ENCODE peak calls at places on chromosomes 11 and 22, in eight cellular contexts. One of them, this sample, is unnamed. For H3K4me1 and H3K27me3, the result is how much of the 10 kb centered on the place peaks cover.

GRCh38 chr11:117345039-117345438 is 17.4 kb downstream of the CEP164 start:
- DNase-seq in naive thymus-derived CD4-positive, alpha-beta T cell: no peak
- DNase-seq in H1: no peak
- DNase-seq in cardiac muscle cell: no peak
- DNase-seq in HCT116: no peak
- DNase-seq in left lung: no peak
- DNase-seq in Peyer's patch: no peak
- DNase-seq in CD8-positive, alpha-beta memory T cell: no peak
- DNase-seq in this sample: peak

GRCh38 chr11:57885298-57886035 is 123.9 kb downstream of the CTNND1 start:
- DNase-seq in left lung: no peak
- DNase-seq in cardiac muscle cell: peak
- DNase-seq in HCT116: no peak
- DNase-seq in CD8-positive, alpha-beta memory T cell: no peak
- DNase-seq in H1: peak
- DNase-seq in naive thymus-derived CD4-positive, alpha-beta T cell: no peak
- DNase-seq in Peyer's patch: no peak
- DNase-seq in this sample: peak

GRCh38 chr11:125426818-125427528 is 69.1 kb downstream of the FEZ1 start:
- DNase-seq in H1: no peak
- DNase-seq in naive thymus-derived CD4-positive, alpha-beta T cell: no peak
- DNase-seq in HCT116: no peak
- DNase-seq in Peyer's patch: no peak
- DNase-seq in CD8-positive, alpha-beta memory T cell: no peak
- DNase-seq in left lung: no peak
- DNase-seq in cardiac muscle cell: no peak
- DNase-seq in this sample: no peak

GRCh38 chr11:95985174-95985808 is 61.4 kb upstream of the MTMR2 start:
- DNase-seq in CD8-positive, alpha-beta memory T cell: no peak
- DNase-seq in naive thymus-derived CD4-positive, alpha-beta T cell: no peak
- DNase-seq in cardiac muscle cell: no peak
- DNase-seq in H1: no peak
- DNase-seq in left lung: no peak
- DNase-seq in Peyer's patch: no peak
- DNase-seq in HCT116: no peak
- DNase-seq in this sample: no peak

GRCh38 chr11:16881074-16881709 is 133.0 kb downstream of the PLEKHA7 start:
- DNase-seq in HCT116: no peak
- DNase-seq in left lung: no peak
- DNase-seq in H1: no peak
- DNase-seq in Peyer's patch: no peak
- DNase-seq in CD8-positive, alpha-beta memory T cell: no peak
- DNase-seq in naive thymus-derived CD4-positive, alpha-beta T cell: no peak
- DNase-seq in cardiac muscle cell: peak
- DNase-seq in this sample: no peak

GRCh38 chr22:50304528-50305392 is 2.7 kb downstream of the PLXNB2 start:
- DNase-seq in HCT116: no peak
- DNase-seq in Peyer's patch: no peak
- DNase-seq in cardiac muscle cell: no peak
- DNase-seq in left lung: no peak
- DNase-seq in CD8-positive, alpha-beta memory T cell: no peak
- DNase-seq in naive thymus-derived CD4-positive, alpha-beta T cell: no peak
- DNase-seq in H1: no peak
- DNase-seq in this sample: peak

GRCh38 chr22:44698531-44699421 is 3.2 kb upstream of the PRR5 start:
- DNase-seq in HCT116: no peak
- DNase-seq in left lung: peak
- DNase-seq in naive thymus-derived CD4-positive, alpha-beta T cell: no peak
- DNase-seq in cardiac muscle cell: peak
- DNase-seq in H1: peak
- DNase-seq in Peyer's patch: no peak
- DNase-seq in CD8-positive, alpha-beta memory T cell: no peak
- DNase-seq in this sample: no peak

GRCh38 chr22:36163497-36163896 is 2.9 kb upstream of the APOL3 start:
- DNase-seq in naive thymus-derived CD4-positive, alpha-beta T cell: no peak
- DNase-seq in Peyer's patch: no peak
- DNase-seq in HCT116: no peak
- DNase-seq in H1: no peak
- DNase-seq in cardiac muscle cell: no peak
- DNase-seq in left lung: no peak
- DNase-seq in CD8-positive, alpha-beta memory T cell: no peak
- DNase-seq in this sample: no peak

GRCh38 chr11:90908074-90908473 is 685.2 kb upstream of the CHORDC1 start:
- DNase-seq in HCT116: no peak
- DNase-seq in left lung: no peak
- DNase-seq in Peyer's patch: no peak
- DNase-seq in naive thymus-derived CD4-positive, alpha-beta T cell: no peak
- DNase-seq in CD8-positive, alpha-beta memory T cell: no peak
- DNase-seq in cardiac muscle cell: no peak
- DNase-seq in H1: no peak
- DNase-seq in this sample: no peak

GRCh38 chr11:117300773-117301172 is 9.6 kb downstream of the BACE1-AS start:
- DNase-seq in naive thymus-derived CD4-positive, alpha-beta T cell: no peak
- DNase-seq in left lung: no peak
- DNase-seq in Peyer's patch: no peak
- DNase-seq in cardiac muscle cell: no peak
- DNase-seq in HCT116: no peak
- DNase-seq in CD8-positive, alpha-beta memory T cell: no peak
- DNase-seq in H1: no peak
- DNase-seq in this sample: no peak

GRCh38 chr11:45518853-45519545 is 146.4 kb downstream of the CHST1 start:
- DNase-seq in naive thymus-derived CD4-positive, alpha-beta T cell: no peak
- DNase-seq in Peyer's patch: no peak
- DNase-seq in HCT116: no peak
- DNase-seq in cardiac muscle cell: no peak
- DNase-seq in H1: no peak
- DNase-seq in CD8-positive, alpha-beta memory T cell: no peak
- DNase-seq in left lung: no peak
- DNase-seq in this sample: no peak

GRCh38 chr11:100545970-100546369 is 141.1 kb upstream of the ARHGAP42 start:
- DNase-seq in cardiac muscle cell: no peak
- DNase-seq in naive thymus-derived CD4-positive, alpha-beta T cell: no peak
- DNase-seq in H1: no peak
- DNase-seq in HCT116: no peak
- DNase-seq in Peyer's patch: no peak
- DNase-seq in CD8-positive, alpha-beta memory T cell: no peak
- DNase-seq in left lung: no peak
- DNase-seq in this sample: no peak

GRCh38 chr22:29270475-29271271 is 2.6 kb downstream of the EWSR1 start:
- DNase-seq in cardiac muscle cell: no peak
- DNase-seq in Peyer's patch: no peak
- DNase-seq in naive thymus-derived CD4-positive, alpha-beta T cell: no peak
- DNase-seq in HCT116: no peak
- DNase-seq in H1: no peak
- DNase-seq in left lung: no peak
- DNase-seq in CD8-positive, alpha-beta memory T cell: no peak
- DNase-seq in this sample: no peak

GRCh38 chr11:88281317-88281712 is 56.2 kb downstream of the CTSC start:
- DNase-seq in naive thymus-derived CD4-positive, alpha-beta T cell: no peak
- DNase-seq in Peyer's patch: no peak
- DNase-seq in cardiac muscle cell: no peak
- DNase-seq in CD8-positive, alpha-beta memory T cell: no peak
- DNase-seq in H1: no peak
- DNase-seq in HCT116: no peak
- DNase-seq in left lung: no peak
- DNase-seq in this sample: peak

GRCh38 chr11:36210529-36210928 is 78.7 kb downstream of the COMMD9 start:
- DNase-seq in Peyer's patch: no peak
- DNase-seq in H1: no peak
- DNase-seq in naive thymus-derived CD4-positive, alpha-beta T cell: no peak
- DNase-seq in HCT116: no peak
- DNase-seq in left lung: no peak
- DNase-seq in CD8-positive, alpha-beta memory T cell: no peak
- DNase-seq in cardiac muscle cell: no peak
- DNase-seq in this sample: peak

GRCh38 chr11:107710301-107710700 is 1.6 kb downstream of the SLN start:
- DNase-seq in left lung: no peak
- DNase-seq in H1: no peak
- DNase-seq in naive thymus-derived CD4-positive, alpha-beta T cell: no peak
- DNase-seq in HCT116: no peak
- DNase-seq in cardiac muscle cell: no peak
- DNase-seq in CD8-positive, alpha-beta memory T cell: no peak
- DNase-seq in Peyer's patch: no peak
- DNase-seq in this sample: no peak

GRCh38 chr11:58616594-58616993 is 5.9 kb upstream of the CNTF start:
- DNase-seq in naive thymus-derived CD4-positive, alpha-beta T cell: no peak
- DNase-seq in CD8-positive, alpha-beta memory T cell: no peak
- DNase-seq in Peyer's patch: no peak
- DNase-seq in H1: no peak
- DNase-seq in left lung: no peak
- DNase-seq in cardiac muscle cell: no peak
- DNase-seq in HCT116: no peak
- DNase-seq in this sample: peak

GRCh38 chr11:1780700-1781592 is 17.2 kb upstream of the CTSD start:
- DNase-seq in CD8-positive, alpha-beta memory T cell: no peak
- DNase-seq in cardiac muscle cell: no peak
- DNase-seq in left lung: peak
- DNase-seq in Peyer's patch: peak
- DNase-seq in H1: no peak
- DNase-seq in naive thymus-derived CD4-positive, alpha-beta T cell: no peak
- DNase-seq in HCT116: no peak
- DNase-seq in this sample: no peak

GRCh38 chr11:19460718-19461405 is 220.1 kb upstream of the E2F8 start:
- DNase-seq in H1: no peak
- DNase-seq in Peyer's patch: no peak
- DNase-seq in naive thymus-derived CD4-positive, alpha-beta T cell: no peak
- DNase-seq in left lung: no peak
- DNase-seq in HCT116: no peak
- DNase-seq in cardiac muscle cell: no peak
- DNase-seq in CD8-positive, alpha-beta memory T cell: no peak
- DNase-seq in this sample: no peak

GRCh38 chr11:77636738-77637344 is 753 bp downstream of the CLNS1A start:
- DNase-seq in H1: no peak
- DNase-seq in cardiac muscle cell: peak
- DNase-seq in left lung: no peak
- DNase-seq in Peyer's patch: no peak
- DNase-seq in HCT116: no peak
- DNase-seq in CD8-positive, alpha-beta memory T cell: no peak
- DNase-seq in naive thymus-derived CD4-positive, alpha-beta T cell: no peak
- DNase-seq in this sample: no peak

GRCh38 chr11:64764753-64765152 is 5.0 kb upstream of the PYGM start:
- DNase-seq in Peyer's patch: no peak
- DNase-seq in left lung: no peak
- DNase-seq in naive thymus-derived CD4-positive, alpha-beta T cell: no peak
- DNase-seq in cardiac muscle cell: no peak
- DNase-seq in HCT116: no peak
- DNase-seq in H1: no peak
- DNase-seq in CD8-positive, alpha-beta memory T cell: no peak
- DNase-seq in this sample: no peak
- H3K27ac ChIP-seq in Peyer's patch: peak
- H3K27ac ChIP-seq in left lung: no peak
- H3K27ac ChIP-seq in naive thymus-derived CD4-positive, alpha-beta T cell: peak
- H3K27ac ChIP-seq in cardiac muscle cell: peak
- H3K27ac ChIP-seq in HCT116: no peak
- H3K27ac ChIP-seq in H1: no peak
- H3K27ac ChIP-seq in CD8-positive, alpha-beta memory T cell: no peak
- H3K27ac ChIP-seq in this sample: no peak

GRCh38 chr11:122189259-122189658 is 73.2 kb upstream of the BLID start:
- DNase-seq in HCT116: peak
- DNase-seq in Peyer's patch: no peak
- DNase-seq in H1: no peak
- DNase-seq in left lung: no peak
- DNase-seq in cardiac muscle cell: no peak
- DNase-seq in CD8-positive, alpha-beta memory T cell: no peak
- DNase-seq in naive thymus-derived CD4-positive, alpha-beta T cell: no peak
- DNase-seq in this sample: peak
- H3K4me1 ChIP-seq in HCT116: half or more
- H3K4me1 ChIP-seq in Peyer's patch: under half
- H3K4me1 ChIP-seq in H1: under half
- H3K4me1 ChIP-seq in left lung: under half
- H3K4me1 ChIP-seq in cardiac muscle cell: under half
- H3K4me1 ChIP-seq in CD8-positive, alpha-beta memory T cell: under half
- H3K4me1 ChIP-seq in naive thymus-derived CD4-positive, alpha-beta T cell: under half
- H3K4me1 ChIP-seq in this sample: under half

DNA sequence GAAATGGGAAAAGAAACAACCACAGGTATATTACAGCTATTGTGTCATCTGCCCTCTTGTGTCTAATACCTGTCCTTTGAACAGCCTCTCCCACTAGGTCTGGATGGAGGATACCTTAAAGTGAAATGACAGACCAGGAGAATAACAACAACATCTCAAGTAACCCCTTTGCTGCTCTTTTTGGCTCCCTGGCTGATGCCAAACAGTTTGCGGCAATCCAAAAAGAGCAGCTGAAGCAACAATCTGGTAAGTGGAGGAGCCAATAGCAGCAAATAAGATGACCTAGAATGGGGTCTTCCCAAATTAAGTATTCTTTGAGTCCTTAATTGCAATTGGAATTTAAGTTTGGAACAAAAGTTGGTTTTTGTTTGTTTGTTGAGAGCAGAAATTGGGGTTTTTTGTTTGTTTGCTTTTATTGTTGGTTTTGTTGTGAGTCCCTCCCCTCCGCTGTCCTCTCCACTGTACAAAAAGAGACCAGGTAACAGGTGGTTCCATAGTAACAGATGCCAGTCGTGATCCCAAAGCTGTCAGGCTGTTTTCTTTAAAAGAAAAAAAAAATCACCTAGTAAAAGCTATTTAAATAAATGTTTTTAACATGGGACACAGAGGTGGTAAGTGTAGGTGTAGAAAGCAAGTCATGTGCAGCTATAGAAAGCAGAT is 5.7 kb downstream of the UBE4A start:
- DNase-seq in H1: no peak
- DNase-seq in HCT116: no peak
- DNase-seq in cardiac muscle cell: no peak
- DNase-seq in CD8-positive, alpha-beta memory T cell: no peak
- DNase-seq in left lung: no peak
- DNase-seq in Peyer's patch: no peak
- DNase-seq in naive thymus-derived CD4-positive, alpha-beta T cell: no peak
- DNase-seq in this sample: no peak
- H3K27me3 ChIP-seq in H1: under half
- H3K27me3 ChIP-seq in HCT116: under half
- H3K27me3 ChIP-seq in cardiac muscle cell: under half
- H3K27me3 ChIP-seq in CD8-positive, alpha-beta memory T cell: under half
- H3K27me3 ChIP-seq in left lung: under half
- H3K27me3 ChIP-seq in Peyer's patch: under half
- H3K27me3 ChIP-seq in naive thymus-derived CD4-positive, alpha-beta T cell: under half
- H3K27me3 ChIP-seq in this sample: under half

GRCh38 chr22:39383841-39384625 is 15.5 kb upstream of the TAB1 start:
- DNase-seq in naive thymus-derived CD4-positive, alpha-beta T cell: no peak
- DNase-seq in cardiac muscle cell: no peak
- DNase-seq in CD8-positive, alpha-beta memory T cell: no peak
- DNase-seq in H1: no peak
- DNase-seq in Peyer's patch: no peak
- DNase-seq in left lung: no peak
- DNase-seq in HCT116: no peak
- DNase-seq in this sample: no peak

GRCh38 chr22:39392341-39392948 is 7.1 kb upstream of the TAB1 start:
- DNase-seq in CD8-positive, alpha-beta memory T cell: no peak
- DNase-seq in cardiac muscle cell: no peak
- DNase-seq in naive thymus-derived CD4-positive, alpha-beta T cell: no peak
- DNase-seq in H1: no peak
- DNase-seq in Peyer's patch: no peak
- DNase-seq in HCT116: no peak
- DNase-seq in left lung: peak
- DNase-seq in this sample: no peak

GRCh38 chr22:39384750-39385480 is 14.7 kb upstream of the TAB1 start:
- DNase-seq in CD8-positive, alpha-beta memory T cell: no peak
- DNase-seq in HCT116: no peak
- DNase-seq in Peyer's patch: no peak
- DNase-seq in left lung: no peak
- DNase-seq in H1: peak
- DNase-seq in cardiac muscle cell: peak
- DNase-seq in naive thymus-derived CD4-positive, alpha-beta T cell: no peak
- DNase-seq in this sample: no peak

GRCh38 chr22:39389420-39389819 is 10.2 kb upstream of the TAB1 start:
- DNase-seq in H1: no peak
- DNase-seq in CD8-positive, alpha-beta memory T cell: no peak
- DNase-seq in cardiac muscle cell: peak
- DNase-seq in HCT116: no peak
- DNase-seq in naive thymus-derived CD4-positive, alpha-beta T cell: no peak
- DNase-seq in Peyer's patch: no peak
- DNase-seq in left lung: peak
- DNase-seq in this sample: no peak

GRCh38 chr22:39388261-39389011 is 11.1 kb upstream of the TAB1 start:
- DNase-seq in HCT116: peak
- DNase-seq in left lung: peak
- DNase-seq in Peyer's patch: peak
- DNase-seq in CD8-positive, alpha-beta memory T cell: peak
- DNase-seq in naive thymus-derived CD4-positive, alpha-beta T cell: peak
- DNase-seq in H1: peak
- DNase-seq in cardiac muscle cell: peak
- DNase-seq in this sample: peak
- H3K27ac ChIP-seq in HCT116: no peak
- H3K27ac ChIP-seq in left lung: peak
- H3K27ac ChIP-seq in Peyer's patch: peak
- H3K27ac ChIP-seq in CD8-positive, alpha-beta memory T cell: peak
- H3K27ac ChIP-seq in naive thymus-derived CD4-positive, alpha-beta T cell: peak
- H3K27ac ChIP-seq in H1: no peak
- H3K27ac ChIP-seq in cardiac muscle cell: no peak
- H3K27ac ChIP-seq in this sample: no peak

This sample was measured in foreskin keratinocyte.